ENCODE peak calls at places on chromosome 4, in seven cellular contexts. Y is A549, F is GM12878, Z is HepG2, D is IMR-90, H is right lobe of liver, J is upper lobe of left lung. T is an unnamed sample.

GRCh38 chr4:52813546-52813945 is 48.6 kb upstream of the RASL11B start:
- ATAC-seq in Y (no peak), F (no peak), Z (no peak), D (no peak), H (no peak), J (no peak), T (no peak)

GRCh38 chr4:138090145-138090917 is 151.8 kb downstream of the SLC7A11 start:
- ATAC-seq in Y (peak), F (peak), Z (peak), D (peak), H (peak), J (peak), T (peak)

GRCh38 chr4:78742300-78742699 is 33.9 kb upstream of the BMP2K start:
- ATAC-seq in Y (no peak), F (peak), Z (no peak), D (no peak), H (no peak), J (no peak), T (no peak)

GRCh38 chr4:122695226-122695625 is 37.3 kb upstream of the BBS12 start:
- ATAC-seq in Y (no peak), F (no peak), Z (no peak), D (no peak), H (no peak), J (no peak), T (no peak)

GRCh38 chr4:16897991-16898827 is at the start of gene LDB2:
- ATAC-seq in Y (no peak), F (no peak), Z (peak), D (peak), H (peak), J (peak), T (peak)

GRCh38 chr4:113971706-113972360 is 7.6 kb downstream of the ARSJ start:
- ATAC-seq in Y (no peak), F (no peak), Z (no peak), D (peak), H (no peak), J (no peak), T (no peak)

GRCh38 chr4:53748328-53748772 is 157.1 kb upstream of the LNX1 start:
- ATAC-seq in Y (no peak), F (peak), Z (no peak), D (no peak), H (no peak), J (no peak), T (no peak)

GRCh38 chr4:117898496-117898895 is 135.8 kb upstream of the NDST3 start:
- ATAC-seq in Y (no peak), F (no peak), Z (no peak), D (no peak), H (no peak), J (no peak), T (no peak)

GRCh38 chr4:80070880-80071620 is 2.0 kb downstream of the ANTXR2 start:
- ATAC-seq in Y (no peak), F (no peak), Z (no peak), D (no peak), H (peak), J (no peak), T (no peak)

GRCh38 chr4:46124773-46125172 is 919 bp upstream of the GABRG1 start:
- ATAC-seq in Y (no peak), F (no peak), Z (no peak), D (no peak), H (no peak), J (no peak), T (no peak)

GRCh38 chr4:128830906-128831525 is 21.5 kb downstream of the JADE1 start:
- ATAC-seq in Y (no peak), F (peak), Z (peak), D (peak), H (peak), J (no peak), T (no peak)

GRCh38 chr4:54192811-54193210 is 36.3 kb upstream of the PDGFRA start:
- ATAC-seq in Y (no peak), F (no peak), Z (no peak), D (no peak), H (no peak), J (no peak), T (no peak)

GRCh38 chr4:5200546-5200945 is 149.3 kb downstream of the STK32B start:
- ATAC-seq in Y (no peak), F (no peak), Z (no peak), D (peak), H (no peak), J (no peak), T (no peak)

GRCh38 chr4:151668687-151669402 is 92.0 kb downstream of the GATB start:
- ATAC-seq in Y (no peak), F (no peak), Z (no peak), D (peak), H (no peak), J (no peak), T (no peak)

GRCh38 chr4:105698607-105699006 is 9.9 kb downstream of the INTS12 start:
- ATAC-seq in Y (no peak), F (no peak), Z (no peak), D (no peak), H (peak), J (no peak), T (no peak)

GRCh38 chr4:143359794-143360193 is 23.1 kb downstream of the GAB1 start:
- ATAC-seq in Y (no peak), F (peak), Z (no peak), D (no peak), H (no peak), J (no peak), T (no peak)

GRCh38 chr4:76856183-76856969 is 41.6 kb downstream of the SOWAHB start:
- ATAC-seq in Y (peak), F (no peak), Z (peak), D (peak), H (peak), J (no peak), T (no peak)

GRCh38 chr4:30920043-30920442 is 199.9 kb downstream of the PCDH7 start:
- ATAC-seq in Y (no peak), F (no peak), Z (no peak), D (no peak), H (no peak), J (no peak), T (no peak)

GRCh38 chr4:85005865-85006377 is 39.4 kb upstream of the WDFY3 start:
- ATAC-seq in Y (no peak), F (no peak), Z (no peak), D (peak), H (no peak), J (no peak), T (no peak)

GRCh38 chr4:109302366-109303140 is at the start of gene COL25A1:
- ATAC-seq in Y (peak), F (no peak), Z (no peak), D (peak), H (peak), J (peak), T (peak)

GRCh38 chr4:125734504-125734903 is 419.7 kb downstream of the FAT4 start:
- ATAC-seq in Y (no peak), F (no peak), Z (no peak), D (no peak), H (no peak), J (no peak), T (no peak)

GRCh38 chr4:29711226-29711625 is 1008.9 kb upstream of the PCDH7 start:
- ATAC-seq in Y (no peak), F (no peak), Z (no peak), D (peak), H (no peak), J (no peak), T (no peak)

GRCh38 chr4:151770154-151770553 is 9.3 kb upstream of the GATB start:
- ATAC-seq in Y (no peak), F (no peak), Z (no peak), D (no peak), H (no peak), J (no peak), T (no peak)

GRCh38 chr4:763922-764321 is 58.3 kb downstream of the PCGF3 start:
- ATAC-seq in Y (no peak), F (no peak), Z (peak), D (no peak), H (peak), J (peak), T (no peak)
- TF ChIP-seq POLR2A in Y (no peak), F (no peak), Z (no peak), D (no peak), H (no peak), J (no peak), T (no peak)

GRCh38 chr4:121189351-121189750 is 25.2 kb upstream of the TNIP3 start:
- ATAC-seq in Y (no peak), F (peak), Z (no peak), D (no peak), H (no peak), J (no peak), T (no peak)

GRCh38 chr4:121189811-121190210 is 25.7 kb upstream of the TNIP3 start:
- ATAC-seq in Y (no peak), F (peak), Z (no peak), D (no peak), H (peak), J (peak), T (no peak)

GRCh38 chr4:121192013-121192412 is 27.9 kb upstream of the TNIP3 start:
- ATAC-seq in Y (no peak), F (no peak), Z (no peak), D (peak), H (no peak), J (no peak), T (no peak)

GRCh38 chr4:121191351-121191750 is 27.2 kb upstream of the TNIP3 start:
- ATAC-seq in Y (no peak), F (no peak), Z (no peak), D (no peak), H (no peak), J (no peak), T (no peak)

DNA sequence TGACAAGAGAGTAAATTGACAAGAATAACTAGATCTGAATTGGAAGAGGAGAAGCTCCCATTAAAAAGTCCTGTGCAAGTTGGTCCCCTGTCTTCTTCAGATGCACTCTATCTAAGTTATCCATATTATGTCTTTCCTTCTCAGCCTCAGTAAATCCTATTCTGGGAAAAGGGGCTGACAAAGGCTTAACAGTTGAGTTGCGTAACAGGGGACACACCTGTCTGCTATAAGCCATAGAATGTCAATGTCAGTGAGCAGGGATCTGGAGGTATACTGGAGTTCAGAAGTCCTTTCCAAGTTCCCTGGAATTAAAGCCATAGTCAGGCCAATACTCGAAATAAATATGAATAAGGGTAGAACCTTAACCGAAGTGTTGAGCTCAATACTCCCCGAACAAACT is 26.3 kb upstream of the TNIP3 start:
- ATAC-seq in Y (no peak), F (no peak), Z (no peak), D (no peak), H (no peak), J (no peak), T (no peak)
- TF ChIP-seq POLR2A in Y (no peak), F (no peak), Z (no peak), D (no peak), H (no peak), J (no peak), T (no peak)

GRCh38 chr4:83284161-83285021 is at the start of gene COQ2:
- ATAC-seq in Y (peak), F (peak), Z (peak), D (peak), H (peak), J (peak), T (peak)
- TF ChIP-seq POLR2A in Y (peak), F (peak), Z (peak), D (peak), H (peak), J (peak), T (peak)

GRCh38 chr4:59647011-59647410 is 1553.1 kb upstream of the ADGRL3 start:
- ATAC-seq in Y (no peak), F (no peak), Z (no peak), D (no peak), H (no peak), J (no peak), T (no peak)

GRCh38 chr4:59644765-59645164 is 1555.4 kb upstream of the ADGRL3 start:
- ATAC-seq in Y (no peak), F (peak), Z (no peak), D (no peak), H (no peak), J (no peak), T (no peak)

GRCh38 chr4:59646082-59646481 is 1554.0 kb upstream of the ADGRL3 start:
- ATAC-seq in Y (no peak), F (no peak), Z (no peak), D (no peak), H (no peak), J (no peak), T (no peak)

GRCh38 chr4:59643682-59644081 is 1556.4 kb upstream of the ADGRL3 start:
- ATAC-seq in Y (no peak), F (no peak), Z (no peak), D (no peak), H (peak), J (no peak), T (no peak)

DNA sequence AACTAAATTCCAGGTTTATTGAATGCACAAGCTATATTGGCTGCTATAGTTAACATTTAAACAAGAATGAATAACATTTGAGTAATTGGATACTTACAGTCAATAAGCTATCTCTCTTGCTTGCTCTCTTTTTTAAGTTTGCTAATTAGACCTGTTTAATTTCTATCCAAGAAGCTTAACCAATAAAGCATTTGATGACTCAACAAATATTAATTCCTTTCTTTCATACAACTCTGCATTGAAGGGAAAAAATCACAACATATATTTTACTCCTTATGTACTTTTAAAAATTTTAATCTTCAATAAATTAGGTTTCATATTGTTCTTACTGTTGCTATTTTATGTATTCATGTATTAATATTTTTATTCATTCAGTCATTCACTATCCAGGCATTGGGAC is 1552.6 kb upstream of the ADGRL3 start:
- ATAC-seq in Y (no peak), F (no peak), Z (no peak), D (no peak), H (no peak), J (no peak), T (no peak)
- TF ChIP-seq POLR2A in Y (no peak), F (no peak), Z (no peak), D (no peak), H (no peak), J (no peak), T (no peak)

DNA sequence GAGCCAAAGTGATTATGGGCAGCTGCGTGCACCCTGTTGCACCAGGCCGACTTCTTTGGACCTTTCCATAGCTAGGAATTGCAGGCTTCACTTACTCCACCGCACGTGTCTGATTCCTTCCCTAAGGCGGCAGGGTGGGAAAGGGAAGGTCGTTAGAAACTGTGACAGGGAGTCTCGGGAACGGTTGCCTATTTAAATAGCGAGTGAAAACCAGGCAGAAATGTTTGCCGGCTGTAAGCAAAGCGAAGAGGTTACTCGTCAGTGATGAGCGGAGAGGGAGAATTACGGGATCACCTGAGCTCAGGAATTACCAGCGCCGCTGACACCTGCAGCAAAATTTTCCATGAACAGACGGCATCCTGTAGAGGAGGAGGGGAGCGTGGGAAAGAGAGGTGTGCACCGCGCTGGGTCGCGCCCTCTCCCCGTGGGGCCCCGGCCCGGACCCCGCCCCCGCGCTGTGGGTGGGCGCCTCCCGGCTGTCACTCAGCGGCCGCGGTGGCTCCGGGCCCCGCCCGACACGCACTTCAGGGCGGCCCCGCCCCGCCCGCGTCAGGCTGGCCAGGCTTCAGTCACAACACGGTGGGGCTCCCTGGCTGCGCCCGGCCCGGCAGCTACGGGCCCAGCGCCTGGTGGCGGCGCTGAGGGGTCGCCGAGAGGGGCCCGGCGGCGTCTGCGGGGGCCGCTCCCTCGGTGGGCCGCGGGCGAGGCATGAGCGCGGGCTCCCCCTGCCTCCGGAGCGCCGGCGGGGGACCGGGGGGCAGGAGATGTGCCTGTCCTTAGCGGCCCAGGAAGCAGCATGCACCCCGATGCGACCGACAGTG is at the start of gene SNX25:
- ATAC-seq in Y (peak), F (peak), Z (peak), D (peak), H (peak), J (peak), T (peak)
- TF ChIP-seq POLR2A in Y (peak), F (peak), Z (peak), D (peak), H (peak), J (peak), T (peak)

DNA sequence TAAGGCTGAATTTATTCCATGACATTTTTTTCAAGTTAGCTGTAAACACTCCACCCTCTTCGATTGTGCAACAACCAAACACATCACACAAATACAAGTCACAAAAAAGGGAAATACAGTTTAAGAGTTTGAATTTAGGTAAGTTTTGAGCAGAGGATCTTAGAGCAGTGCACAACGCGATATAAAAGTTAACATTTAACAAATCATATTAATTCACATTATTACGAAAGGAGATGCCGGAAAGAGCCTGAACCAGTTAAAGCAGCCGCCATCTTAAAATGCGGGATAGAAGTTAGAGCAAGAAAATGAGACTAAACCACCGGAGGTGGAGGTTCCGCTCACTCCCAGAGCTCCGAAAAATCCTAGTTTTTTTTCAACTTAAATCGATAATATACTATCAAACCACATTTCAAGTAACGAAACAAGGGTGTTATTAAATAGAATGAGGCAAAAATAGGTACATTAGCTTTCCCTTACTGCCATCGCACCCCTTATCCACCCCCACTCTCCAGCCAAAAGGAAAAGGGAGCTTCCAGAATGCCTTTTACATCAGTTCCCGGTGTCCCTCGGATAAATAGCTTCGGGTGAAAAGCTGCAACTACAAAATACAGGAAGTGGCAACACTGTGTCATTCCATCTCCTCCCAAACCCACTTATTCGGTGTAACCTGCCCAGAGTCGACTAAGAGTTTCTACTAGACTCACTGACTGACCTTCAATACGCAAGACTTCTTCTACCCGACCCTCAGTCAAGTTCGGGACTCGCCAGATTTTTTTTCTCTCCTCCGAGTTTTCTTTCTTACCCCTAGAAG is 1.9 kb downstream of the UBE2D3 start:
- ATAC-seq in Y (no peak), F (no peak), Z (no peak), D (no peak), H (no peak), J (no peak), T (no peak)
- TF ChIP-seq POLR2A in Y (no peak), F (no peak), Z (no peak), D (peak), H (peak), J (peak), T (peak)

DNA sequence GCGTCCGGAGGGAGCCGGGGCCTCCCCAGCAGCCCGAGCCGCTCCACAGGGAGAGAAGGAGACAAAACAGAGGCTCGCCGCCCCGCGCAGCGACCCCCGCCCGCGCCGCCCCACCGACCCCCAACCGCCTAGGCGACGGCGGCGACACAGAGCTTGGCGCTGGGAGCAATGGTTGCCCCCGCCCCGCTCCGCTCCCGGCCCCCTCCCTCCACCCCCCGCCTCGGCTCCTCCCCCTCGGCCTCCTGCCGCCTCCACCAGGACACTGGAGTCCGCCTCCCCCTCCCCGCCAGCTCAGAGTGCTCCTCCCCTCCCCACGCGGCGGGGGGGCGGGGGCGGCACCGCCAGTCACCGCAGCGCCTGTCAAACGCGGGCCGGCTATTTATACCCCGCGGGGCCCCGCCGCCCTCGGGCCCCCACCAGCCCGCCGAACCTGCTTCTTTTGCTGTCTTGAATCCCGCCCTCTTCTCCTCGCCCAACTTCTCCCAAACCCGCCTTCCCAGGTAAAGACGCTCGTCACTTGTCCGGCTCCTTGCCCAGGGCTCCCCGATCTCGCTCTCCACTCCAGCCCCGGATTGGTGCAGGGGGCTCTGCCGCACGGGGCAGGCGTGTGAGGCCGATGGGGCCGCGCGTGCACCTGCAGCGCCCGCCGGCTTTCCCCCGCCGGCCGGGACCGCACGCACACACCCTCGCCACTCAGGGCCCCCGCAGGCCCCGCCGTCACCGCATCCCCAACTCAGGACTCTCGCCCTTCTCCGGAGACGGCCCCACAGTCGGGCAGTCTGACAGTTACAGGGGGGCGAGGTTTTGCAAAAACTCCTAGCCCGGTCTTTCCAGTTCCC is at the start of gene ELF2:
- ATAC-seq in Y (peak), F (peak), Z (peak), D (peak), H (peak), J (peak), T (peak)
- TF ChIP-seq POLR2A in Y (no peak), F (peak), Z (no peak), D (peak), H (no peak), J (no peak), T (peak)

T was measured in gastroesophageal sphincter.